ENCODE peak calls at places on chromosomes 12 and 14, in nine cellular contexts. One of them, this sample, is unnamed.

GRCh38 chr14:52950410-52950897 is 396 bp downstream of the FERMT2 start:
- DNase-seq in HepG2: peak; percentile 22
- DNase-seq in right cardiac atrium: peak; percentile 85
- DNase-seq in SK-N-SH: peak; percentile 71
- DNase-seq in cardiac muscle cell: peak; percentile 62
- DNase-seq in ovary: peak; percentile 64
- DNase-seq in esophagus squamous epithelium: no peak
- DNase-seq in prostate gland: peak; percentile 62
- DNase-seq in uterus: peak; percentile 72
- DNase-seq in this sample: peak; percentile 45

GRCh38 chr12:29889737-29890136 is 106.0 kb upstream of the TMTC1 start:
- DNase-seq in HepG2: peak; percentile 4
- DNase-seq in right cardiac atrium: peak; percentile 59
- DNase-seq in SK-N-SH: peak; percentile 29
- DNase-seq in cardiac muscle cell: peak; percentile 64
- DNase-seq in ovary: peak; percentile 34
- DNase-seq in esophagus squamous epithelium: no peak
- DNase-seq in prostate gland: peak; percentile 48
- DNase-seq in uterus: peak; percentile 18
- DNase-seq in this sample: no peak

GRCh38 chr12:107349008-107349747 is 255.8 kb upstream of the CRY1 start:
- DNase-seq in HepG2: peak; percentile 98
- DNase-seq in right cardiac atrium: no peak
- DNase-seq in SK-N-SH: peak; percentile 32
- DNase-seq in cardiac muscle cell: no peak
- DNase-seq in ovary: no peak
- DNase-seq in esophagus squamous epithelium: no peak
- DNase-seq in prostate gland: peak; percentile 90
- DNase-seq in uterus: no peak
- DNase-seq in this sample: peak; percentile 48

GRCh38 chr12:11786638-11787365 is 137.3 kb downstream of the ETV6 start:
- DNase-seq in HepG2: no peak
- DNase-seq in right cardiac atrium: no peak
- DNase-seq in SK-N-SH: no peak
- DNase-seq in cardiac muscle cell: no peak
- DNase-seq in ovary: no peak
- DNase-seq in esophagus squamous epithelium: no peak
- DNase-seq in prostate gland: no peak
- DNase-seq in uterus: no peak
- DNase-seq in this sample: no peak

GRCh38 chr14:30349515-30349914 is 209.4 kb upstream of the G2E3 start:
- DNase-seq in HepG2: no peak
- DNase-seq in right cardiac atrium: no peak
- DNase-seq in SK-N-SH: no peak
- DNase-seq in cardiac muscle cell: peak; percentile 28
- DNase-seq in ovary: no peak
- DNase-seq in esophagus squamous epithelium: no peak
- DNase-seq in prostate gland: no peak
- DNase-seq in uterus: no peak
- DNase-seq in this sample: no peak

GRCh38 chr14:91727121-91727520 is 4.8 kb downstream of the CATSPERB start:
- DNase-seq in HepG2: no peak
- DNase-seq in right cardiac atrium: no peak
- DNase-seq in SK-N-SH: no peak
- DNase-seq in cardiac muscle cell: no peak
- DNase-seq in ovary: no peak
- DNase-seq in esophagus squamous epithelium: no peak
- DNase-seq in prostate gland: no peak
- DNase-seq in uterus: no peak
- DNase-seq in this sample: no peak

GRCh38 chr12:131428086-131428685 is 282.7 kb upstream of the SFSWAP start:
- DNase-seq in HepG2: no peak
- DNase-seq in right cardiac atrium: no peak
- DNase-seq in SK-N-SH: no peak
- DNase-seq in cardiac muscle cell: no peak
- DNase-seq in ovary: no peak
- DNase-seq in esophagus squamous epithelium: no peak
- DNase-seq in prostate gland: no peak
- DNase-seq in uterus: no peak
- DNase-seq in this sample: no peak

GRCh38 chr14:23468704-23469126 is 788 bp upstream of the NGDN start:
- DNase-seq in HepG2: no peak
- DNase-seq in right cardiac atrium: no peak
- DNase-seq in SK-N-SH: no peak
- DNase-seq in cardiac muscle cell: no peak
- DNase-seq in ovary: no peak
- DNase-seq in esophagus squamous epithelium: no peak
- DNase-seq in prostate gland: no peak
- DNase-seq in uterus: no peak
- DNase-seq in this sample: no peak

GRCh38 chr14:104891664-104892500 is 26.8 kb downstream of the CEP170B start:
- DNase-seq in HepG2: no peak
- DNase-seq in right cardiac atrium: peak; percentile 29
- DNase-seq in SK-N-SH: peak; percentile 20
- DNase-seq in cardiac muscle cell: no peak
- DNase-seq in ovary: no peak
- DNase-seq in esophagus squamous epithelium: no peak
- DNase-seq in prostate gland: no peak
- DNase-seq in uterus: peak; percentile 17
- DNase-seq in this sample: peak; percentile 12

GRCh38 chr14:57480044-57480443 is 13.6 kb downstream of the CCDC198 start:
- DNase-seq in HepG2: no peak
- DNase-seq in right cardiac atrium: no peak
- DNase-seq in SK-N-SH: no peak
- DNase-seq in cardiac muscle cell: no peak
- DNase-seq in ovary: no peak
- DNase-seq in esophagus squamous epithelium: no peak
- DNase-seq in prostate gland: no peak
- DNase-seq in uterus: no peak
- DNase-seq in this sample: no peak

GRCh38 chr14:68703093-68703492 is 89.8 kb downstream of the ZFP36L1 start:
- DNase-seq in HepG2: no peak
- DNase-seq in right cardiac atrium: no peak
- DNase-seq in SK-N-SH: no peak
- DNase-seq in cardiac muscle cell: no peak
- DNase-seq in ovary: no peak
- DNase-seq in esophagus squamous epithelium: no peak
- DNase-seq in prostate gland: no peak
- DNase-seq in uterus: peak; percentile 58
- DNase-seq in this sample: no peak

GRCh38 chr12:103858335-103858734 is 17.3 kb upstream of the NT5DC3 start:
- DNase-seq in HepG2: no peak
- DNase-seq in right cardiac atrium: no peak
- DNase-seq in SK-N-SH: no peak
- DNase-seq in cardiac muscle cell: no peak
- DNase-seq in ovary: no peak
- DNase-seq in esophagus squamous epithelium: no peak
- DNase-seq in prostate gland: no peak
- DNase-seq in uterus: no peak
- DNase-seq in this sample: no peak

GRCh38 chr12:509494-509893 is 49.8 kb downstream of the B4GALNT3 start:
- DNase-seq in HepG2: no peak
- DNase-seq in right cardiac atrium: no peak
- DNase-seq in SK-N-SH: no peak
- DNase-seq in cardiac muscle cell: peak; percentile 62
- DNase-seq in ovary: no peak
- DNase-seq in esophagus squamous epithelium: no peak
- DNase-seq in prostate gland: no peak
- DNase-seq in uterus: no peak
- DNase-seq in this sample: no peak

GRCh38 chr12:65535951-65536350 is 257.5 kb downstream of the MSRB3 start:
- DNase-seq in HepG2: no peak
- DNase-seq in right cardiac atrium: no peak
- DNase-seq in SK-N-SH: no peak
- DNase-seq in cardiac muscle cell: no peak
- DNase-seq in ovary: no peak
- DNase-seq in esophagus squamous epithelium: no peak
- DNase-seq in prostate gland: no peak
- DNase-seq in uterus: no peak
- DNase-seq in this sample: no peak

GRCh38 chr12:132719954-132720324 is 9.3 kb downstream of the PGAM5 start:
- DNase-seq in HepG2: no peak
- DNase-seq in right cardiac atrium: no peak
- DNase-seq in SK-N-SH: no peak
- DNase-seq in cardiac muscle cell: no peak
- DNase-seq in ovary: no peak
- DNase-seq in esophagus squamous epithelium: no peak
- DNase-seq in prostate gland: no peak
- DNase-seq in uterus: no peak
- DNase-seq in this sample: no peak

GRCh38 chr12:6967548-6968100 is 2.8 kb downstream of the PHB2 start:
- DNase-seq in HepG2: no peak
- DNase-seq in right cardiac atrium: peak; percentile 28
- DNase-seq in SK-N-SH: no peak
- DNase-seq in cardiac muscle cell: no peak
- DNase-seq in ovary: peak; percentile 25
- DNase-seq in esophagus squamous epithelium: no peak
- DNase-seq in prostate gland: no peak
- DNase-seq in uterus: no peak
- DNase-seq in this sample: no peak
- H3K4me1 ChIP-seq in HepG2: peaks cover 52% of the 10 kb centered on the region
- H3K4me1 ChIP-seq in right cardiac atrium: peaks cover 5% of the 10 kb centered on the region
- H3K4me1 ChIP-seq in SK-N-SH: peaks cover 17% of the 10 kb centered on the region
- H3K4me1 ChIP-seq in cardiac muscle cell: peaks cover 16% of the 10 kb centered on the region
- H3K4me1 ChIP-seq in ovary: peaks cover 7% of the 10 kb centered on the region
- H3K4me1 ChIP-seq in esophagus squamous epithelium: peaks cover 40% of the 10 kb centered on the region
- H3K4me1 ChIP-seq in prostate gland: peaks cover 22% of the 10 kb centered on the region
- H3K4me1 ChIP-seq in uterus: peaks cover 7% of the 10 kb centered on the region
- H3K4me1 ChIP-seq in this sample: peaks cover 74% of the 10 kb centered on the region

DNA sequence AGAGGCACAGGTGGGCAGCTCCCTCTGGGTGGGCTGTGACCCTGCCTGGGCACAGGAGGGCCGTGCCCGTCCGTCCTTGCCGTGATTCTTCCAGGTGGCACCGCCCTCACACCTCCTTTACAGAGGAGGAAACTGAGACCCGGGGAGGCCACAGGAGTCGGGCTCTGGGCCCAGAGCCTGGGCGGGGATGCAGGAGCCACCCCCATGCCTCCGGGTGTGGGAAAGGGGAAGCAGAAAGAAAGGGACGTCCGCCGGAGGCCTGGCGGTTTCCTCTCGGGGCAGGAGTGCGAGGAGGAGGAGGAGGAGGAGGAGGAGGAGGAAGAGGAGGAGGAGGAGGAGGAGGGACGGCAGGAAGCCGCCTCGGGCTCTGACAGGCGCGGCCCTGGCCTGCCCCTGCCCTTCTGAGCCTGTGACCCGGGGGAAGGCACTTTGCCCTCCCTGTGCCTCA is 23.0 kb downstream of the SH2B3 start:
- DNase-seq in HepG2: no peak
- DNase-seq in right cardiac atrium: peak; percentile 87
- DNase-seq in SK-N-SH: no peak
- DNase-seq in cardiac muscle cell: no peak
- DNase-seq in ovary: no peak
- DNase-seq in esophagus squamous epithelium: no peak
- DNase-seq in prostate gland: no peak
- DNase-seq in uterus: no peak
- DNase-seq in this sample: no peak
- H3K4me1 ChIP-seq in HepG2: peaks cover 46% of the 10 kb centered on the region
- H3K4me1 ChIP-seq in right cardiac atrium: peaks cover 17% of the 10 kb centered on the region
- H3K4me1 ChIP-seq in SK-N-SH: peaks cover 11% of the 10 kb centered on the region
- H3K4me1 ChIP-seq in cardiac muscle cell: peaks cover 9% of the 10 kb centered on the region
- H3K4me1 ChIP-seq in ovary: peaks cover 8% of the 10 kb centered on the region
- H3K4me1 ChIP-seq in esophagus squamous epithelium: peaks cover 51% of the 10 kb centered on the region
- H3K4me1 ChIP-seq in prostate gland: no peaks in the 10 kb centered on the region
- H3K4me1 ChIP-seq in uterus: peaks cover 3% of the 10 kb centered on the region
- H3K4me1 ChIP-seq in this sample: peaks cover 24% of the 10 kb centered on the region

GRCh38 chr12:12901158-12901791 is 9.9 kb downstream of the GPRC5A start:
- DNase-seq in HepG2: peak; percentile 37
- DNase-seq in right cardiac atrium: no peak
- DNase-seq in SK-N-SH: no peak
- DNase-seq in cardiac muscle cell: no peak
- DNase-seq in ovary: peak; percentile 61
- DNase-seq in esophagus squamous epithelium: no peak
- DNase-seq in prostate gland: no peak
- DNase-seq in uterus: peak; percentile 91
- DNase-seq in this sample: no peak
- H3K4me1 ChIP-seq in HepG2: peaks cover 21% of the 10 kb centered on the region
- H3K4me1 ChIP-seq in right cardiac atrium: no peaks in the 10 kb centered on the region
- H3K4me1 ChIP-seq in SK-N-SH: no peaks in the 10 kb centered on the region
- H3K4me1 ChIP-seq in cardiac muscle cell: no peaks in the 10 kb centered on the region
- H3K4me1 ChIP-seq in ovary: peaks cover 21% of the 10 kb centered on the region
- H3K4me1 ChIP-seq in esophagus squamous epithelium: peaks cover 41% of the 10 kb centered on the region
- H3K4me1 ChIP-seq in prostate gland: peaks cover 2% of the 10 kb centered on the region
- H3K4me1 ChIP-seq in uterus: peaks cover 8% of the 10 kb centered on the region
- H3K4me1 ChIP-seq in this sample: no peaks in the 10 kb centered on the region

GRCh38 chr12:14567311-14568195 is at the start of gene PLBD1:
- DNase-seq in HepG2: no peak
- DNase-seq in right cardiac atrium: peak; percentile 90
- DNase-seq in SK-N-SH: peak; percentile 57
- DNase-seq in cardiac muscle cell: peak; percentile 46
- DNase-seq in ovary: peak; percentile 48
- DNase-seq in esophagus squamous epithelium: no peak
- DNase-seq in prostate gland: peak; percentile 37
- DNase-seq in uterus: peak; percentile 28
- DNase-seq in this sample: peak; percentile 91
- H3K4me1 ChIP-seq in HepG2: no peaks in the 10 kb centered on the region
- H3K4me1 ChIP-seq in right cardiac atrium: no peaks in the 10 kb centered on the region
- H3K4me1 ChIP-seq in SK-N-SH: no peaks in the 10 kb centered on the region
- H3K4me1 ChIP-seq in cardiac muscle cell: no peaks in the 10 kb centered on the region
- H3K4me1 ChIP-seq in ovary: peaks cover 4% of the 10 kb centered on the region
- H3K4me1 ChIP-seq in esophagus squamous epithelium: peaks cover 3% of the 10 kb centered on the region
- H3K4me1 ChIP-seq in prostate gland: no peaks in the 10 kb centered on the region
- H3K4me1 ChIP-seq in uterus: no peaks in the 10 kb centered on the region
- H3K4me1 ChIP-seq in this sample: peaks cover 60% of the 10 kb centered on the region

GRCh38 chr12:111443086-111443485 is 37.4 kb downstream of the SH2B3 start:
- DNase-seq in HepG2: no peak
- DNase-seq in right cardiac atrium: no peak
- DNase-seq in SK-N-SH: no peak
- DNase-seq in cardiac muscle cell: no peak
- DNase-seq in ovary: no peak
- DNase-seq in esophagus squamous epithelium: no peak
- DNase-seq in prostate gland: no peak
- DNase-seq in uterus: no peak
- DNase-seq in this sample: peak; percentile 5
- H3K4me1 ChIP-seq in HepG2: no peaks in the 10 kb centered on the region
- H3K4me1 ChIP-seq in right cardiac atrium: peaks cover 28% of the 10 kb centered on the region
- H3K4me1 ChIP-seq in SK-N-SH: peaks cover 47% of the 10 kb centered on the region
- H3K4me1 ChIP-seq in cardiac muscle cell: peaks cover 13% of the 10 kb centered on the region
- H3K4me1 ChIP-seq in ovary: peaks cover 9% of the 10 kb centered on the region
- H3K4me1 ChIP-seq in esophagus squamous epithelium: peaks cover 64% of the 10 kb centered on the region
- H3K4me1 ChIP-seq in prostate gland: peaks cover 5% of the 10 kb centered on the region
- H3K4me1 ChIP-seq in uterus: no peaks in the 10 kb centered on the region
- H3K4me1 ChIP-seq in this sample: peaks cover 61% of the 10 kb centered on the region

This sample was measured in body of pancreas.